ENCODE peak calls at places on chromosomes 4 and X, in eight cellular contexts. F is cardiac muscle cell, V is nephron progenitor cell, C is Calu3, G is AG10803, B is lower lobe of right lung, U is fibroblast of mammary gland, R is cardiac fibroblast. P is an unnamed sample.

GRCh38 chr4:84501721-84502267 is 2.7 kb upstream of the NKX6-1 start:
- DNase-seq in F (no peak), V (peak), C (no peak), G (no peak), B (no peak), U (no peak), R (no peak), P (no peak)

GRCh38 chr4:80237992-80238391 is 28.5 kb upstream of the FGF5 start:
- DNase-seq in F (peak), V (no peak), C (no peak), G (peak), B (no peak), U (peak), R (peak), P (no peak)

GRCh38 chrX:131821945-131822622 is 201.0 kb upstream of the STK26 start:
- DNase-seq in F (no peak), V (no peak), C (no peak), G (no peak), B (no peak), U (peak), R (no peak), P (no peak)

GRCh38 chrX:104565791-104566687 is at the start of gene IL1RAPL2:
- DNase-seq in F (peak), V (peak), C (peak), G (no peak), B (peak), U (peak), R (peak), P (peak)

GRCh38 chr4:78954048-78954666 is 14.9 kb upstream of the PAQR3 start:
- DNase-seq in F (peak), V (peak), C (peak), G (no peak), B (no peak), U (peak), R (no peak), P (no peak)

GRCh38 chr4:56261027-56261426 is 126.3 kb downstream of the AASDH start:
- DNase-seq in F (no peak), V (no peak), C (no peak), G (no peak), B (no peak), U (no peak), R (no peak), P (no peak)

GRCh38 chrX:119325456-119325855 is 73.7 kb upstream of the SLC25A43 start:
- DNase-seq in F (peak), V (no peak), C (no peak), G (peak), B (no peak), U (no peak), R (no peak), P (no peak)

GRCh38 chr4:98620087-98620784 is 38.2 kb downstream of the TSPAN5 start:
- DNase-seq in F (no peak), V (no peak), C (no peak), G (no peak), B (no peak), U (no peak), R (no peak), P (no peak)

GRCh38 chr4:186657766-186658165 is 65.9 kb downstream of the FAT1 start:
- DNase-seq in F (peak), V (no peak), C (no peak), G (no peak), B (no peak), U (peak), R (peak), P (no peak)

GRCh38 chr4:185677915-185678314 is 134.1 kb downstream of the SORBS2 start:
- DNase-seq in F (no peak), V (no peak), C (no peak), G (no peak), B (no peak), U (no peak), R (no peak), P (no peak)

GRCh38 chr4:3410401-3411135 is 31.2 kb upstream of the HGFAC start:
- DNase-seq in F (no peak), V (no peak), C (no peak), G (no peak), B (no peak), U (no peak), R (no peak), P (peak)

GRCh38 chr4:55031158-55031557 is 94.2 kb downstream of the KDR start:
- DNase-seq in F (no peak), V (no peak), C (no peak), G (no peak), B (no peak), U (no peak), R (no peak), P (no peak)

GRCh38 chr4:25308266-25308665 is 4.3 kb upstream of the ZCCHC4 start:
- DNase-seq in F (no peak), V (no peak), C (no peak), G (peak), B (no peak), U (no peak), R (no peak), P (no peak)

GRCh38 chrX:35016051-35016450 is 73.5 kb downstream of the FAM47B start:
- DNase-seq in F (no peak), V (no peak), C (no peak), G (no peak), B (no peak), U (no peak), R (no peak), P (no peak)

GRCh38 chr4:125401784-125402183 is 87.0 kb downstream of the FAT4 start:
- DNase-seq in F (no peak), V (no peak), C (no peak), G (no peak), B (no peak), U (no peak), R (no peak), P (no peak)

GRCh38 chr4:26459054-26459755 is 31.1 kb downstream of the CCKAR start:
- DNase-seq in F (peak), V (no peak), C (peak), G (peak), B (no peak), U (peak), R (peak), P (no peak)

GRCh38 chrX:10098235-10098819 is 58.4 kb upstream of the CLCN4 start:
- DNase-seq in F (no peak), V (no peak), C (no peak), G (peak), B (no peak), U (peak), R (no peak), P (no peak)

GRCh38 chr4:25433966-25434667 is 57.1 kb downstream of the ANAPC4 start:
- DNase-seq in F (no peak), V (no peak), C (no peak), G (no peak), B (no peak), U (no peak), R (no peak), P (no peak)

GRCh38 chrX:154541896-154542722 is 4.5 kb downstream of the G6PD start:
- DNase-seq in F (peak), V (no peak), C (peak), G (peak), B (peak), U (peak), R (peak), P (no peak)

GRCh38 chrX:2469196-2469685 is 31.5 kb downstream of the DHRSX start:
- DNase-seq in F (no peak), V (no peak), C (no peak), G (no peak), B (peak), U (no peak), R (no peak), P (peak)

GRCh38 chr4:137156054-137156453 is 376.2 kb downstream of the PCDH18 start:
- DNase-seq in F (peak), V (no peak), C (no peak), G (peak), B (no peak), U (peak), R (peak), P (no peak)

GRCh38 chr4:168411318-168412150 is 68.8 kb downstream of the DDX60L start:
- DNase-seq in F (peak), V (no peak), C (no peak), G (peak), B (no peak), U (peak), R (peak), P (no peak)

GRCh38 chr4:166493828-166494432 is 620.9 kb downstream of the TLL1 start:
- DNase-seq in F (no peak), V (no peak), C (no peak), G (peak), B (no peak), U (no peak), R (no peak), P (no peak)

GRCh38 chr4:75494563-75494962 is 19.6 kb downstream of the RCHY1 start:
- DNase-seq in F (peak), V (no peak), C (no peak), G (peak), B (no peak), U (peak), R (peak), P (no peak)

GRCh38 chr4:153402366-153402765 is 57.9 kb downstream of the MND1 start:
- DNase-seq in F (no peak), V (no peak), C (no peak), G (peak), B (no peak), U (no peak), R (no peak), P (no peak)

GRCh38 chr4:138952405-138952804 is 63.2 kb upstream of the NOCT start:
- DNase-seq in F (no peak), V (no peak), C (peak), G (peak), B (no peak), U (peak), R (no peak), P (no peak)

GRCh38 chr4:95693594-95693993 is 144.8 kb upstream of the UNC5C start:
- DNase-seq in F (peak), V (no peak), C (peak), G (no peak), B (no peak), U (peak), R (peak), P (no peak)

GRCh38 chr4:142913461-142914030 is 67.4 kb upstream of the INPP4B start:
- DNase-seq in F (no peak), V (no peak), C (no peak), G (peak), B (no peak), U (peak), R (no peak), P (no peak)

GRCh38 chrX:140709421-140709846 is at the start of gene LINC00632:
- DNase-seq in F (no peak), V (peak), C (no peak), G (no peak), B (no peak), U (no peak), R (no peak), P (no peak)

GRCh38 chr4:105896461-105896939 is 1.2 kb downstream of the NPNT start:
- DNase-seq in F (no peak), V (no peak), C (peak), G (no peak), B (no peak), U (no peak), R (no peak), P (no peak)

GRCh38 chr4:6686104-6686787 is 7.4 kb upstream of the S100P start:
- DNase-seq in F (no peak), V (no peak), C (no peak), G (no peak), B (no peak), U (no peak), R (no peak), P (no peak)

GRCh38 chr4:6692379-6692778 is 1.3 kb upstream of the S100P start:
- DNase-seq in F (no peak), V (no peak), C (no peak), G (no peak), B (no peak), U (no peak), R (no peak), P (no peak)

GRCh38 chr4:6689506-6689960 is 4.1 kb upstream of the S100P start:
- DNase-seq in F (no peak), V (no peak), C (peak), G (no peak), B (peak), U (no peak), R (no peak), P (no peak)

GRCh38 chr4:6687947-6688878 is 5.5 kb upstream of the S100P start:
- DNase-seq in F (no peak), V (no peak), C (peak), G (no peak), B (no peak), U (no peak), R (no peak), P (no peak)

GRCh38 chr4:6688879-6689505 is 4.7 kb upstream of the S100P start:
- DNase-seq in F (peak), V (no peak), C (peak), G (peak), B (no peak), U (peak), R (peak), P (peak)
- TF ChIP-seq CTCF in F (peak), V (no peak), C (no peak), G (peak), B (no peak), U (no peak), R (no peak), P (peak)

GRCh38 chr4:65580551-65580950 is 89.7 kb downstream of the EPHA5 start:
- DNase-seq in F (peak), V (no peak), C (no peak), G (no peak), B (no peak), U (peak), R (peak), P (no peak)
- TF ChIP-seq CTCF in F (peak), V (no peak), C (no peak), G (no peak), B (no peak), U (no peak), R (no peak), P (peak)

GRCh38 chr4:6627832-6628231 is 12.7 kb upstream of the MRFAP1 start:
- DNase-seq in F (no peak), V (no peak), C (no peak), G (no peak), B (no peak), U (no peak), R (no peak), P (peak)

GRCh38 chr4:6632125-6632524 is 8.4 kb upstream of the MRFAP1 start:
- DNase-seq in F (no peak), V (no peak), C (no peak), G (no peak), B (no peak), U (no peak), R (no peak), P (peak)

GRCh38 chr4:6639137-6639680 is 1.3 kb upstream of the MRFAP1 start:
- DNase-seq in F (no peak), V (no peak), C (no peak), G (no peak), B (no peak), U (no peak), R (no peak), P (peak)

GRCh38 chr4:6634746-6635145 is 5.7 kb upstream of the MRFAP1 start:
- DNase-seq in F (no peak), V (no peak), C (no peak), G (no peak), B (no peak), U (no peak), R (no peak), P (peak)

GRCh38 chr4:6633091-6633906 is 7.2 kb upstream of the MRFAP1 start:
- DNase-seq in F (peak), V (no peak), C (no peak), G (peak), B (no peak), U (peak), R (peak), P (peak)
- TF ChIP-seq CTCF in F (no peak), V (no peak), C (no peak), G (no peak), B (no peak), U (no peak), R (no peak), P (no peak)

DNA sequence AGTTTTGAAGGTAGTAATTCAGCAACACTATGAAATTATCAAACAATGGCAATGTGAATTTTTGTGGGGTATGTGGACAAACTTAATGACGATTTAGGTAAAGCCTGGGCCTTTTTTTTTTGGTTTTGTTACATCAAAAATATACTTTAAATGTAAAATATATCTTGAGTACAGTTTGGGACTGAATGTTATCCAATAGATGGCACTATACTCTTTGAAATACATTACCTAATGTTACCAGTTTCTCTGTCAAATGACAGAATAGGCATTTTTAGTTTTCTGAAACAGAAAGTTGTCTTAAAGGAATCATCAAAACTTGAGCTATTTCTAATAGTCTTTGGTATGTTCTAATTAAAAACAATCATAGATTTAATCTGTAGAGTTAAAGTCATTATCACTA is 1651.9 kb downstream of the C4orf33 start:
- DNase-seq in F (peak), V (no peak), C (no peak), G (no peak), B (no peak), U (peak), R (peak), P (no peak)
- TF ChIP-seq CTCF in F (no peak), V (peak), C (no peak), G (no peak), B (no peak), U (peak), R (peak), P (peak)

GRCh38 chr4:87009095-87009648 is 74.4 kb downstream of the AFF1 start:
- DNase-seq in F (no peak), V (no peak), C (no peak), G (no peak), B (no peak), U (no peak), R (no peak), P (no peak)

GRCh38 chr4:87007345-87008181 is 72.8 kb downstream of the AFF1 start:
- DNase-seq in F (peak), V (peak), C (peak), G (no peak), B (peak), U (peak), R (peak), P (no peak)

GRCh38 chr4:87005369-87005689 is 70.5 kb downstream of the AFF1 start:
- DNase-seq in F (no peak), V (no peak), C (no peak), G (peak), B (no peak), U (no peak), R (no peak), P (no peak)

GRCh38 chr4:87005690-87006461 is 71.1 kb downstream of the AFF1 start:
- DNase-seq in F (no peak), V (no peak), C (no peak), G (peak), B (no peak), U (no peak), R (no peak), P (no peak)

DNA sequence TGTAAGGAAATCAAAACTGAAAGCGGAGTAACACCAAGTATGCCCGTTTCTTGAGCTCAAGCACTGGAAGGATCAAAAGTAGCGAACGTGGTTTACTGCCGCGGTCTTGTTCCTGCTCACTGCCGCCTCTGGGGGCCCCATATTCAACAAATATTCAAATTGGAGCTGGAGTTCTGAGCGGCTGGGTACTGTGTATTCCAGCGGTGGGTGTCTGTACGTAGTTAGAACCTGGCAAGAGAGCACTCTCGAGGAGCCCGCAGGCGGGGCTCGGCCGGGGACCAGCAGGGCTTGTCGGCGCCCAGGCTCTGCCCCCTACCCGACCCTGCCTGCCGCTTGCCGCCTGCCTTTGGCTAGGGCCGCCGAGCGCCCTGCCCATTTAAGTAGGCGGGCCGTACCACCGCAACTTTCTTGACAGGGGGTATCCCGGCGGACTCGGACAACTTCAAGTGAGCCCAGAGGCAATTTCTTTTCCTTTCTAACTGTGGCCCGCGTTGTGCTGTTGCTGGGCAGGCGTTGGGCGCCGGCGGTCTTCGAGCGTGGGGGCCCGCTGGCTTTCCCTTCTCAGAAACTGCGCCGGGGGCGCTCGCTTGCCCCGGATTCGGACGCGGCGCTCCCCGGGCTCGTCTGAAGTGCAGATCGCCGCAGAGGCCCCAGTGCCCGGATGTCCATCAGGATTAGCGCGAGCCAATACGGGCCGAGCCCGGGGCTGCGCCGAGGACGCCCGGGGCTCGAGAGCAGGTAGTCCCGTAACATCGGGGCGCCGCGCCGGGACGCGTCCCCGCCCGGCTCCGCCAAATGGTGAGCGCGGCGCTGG is 71.9 kb downstream of the AFF1 start:
- DNase-seq in F (peak), V (peak), C (peak), G (peak), B (peak), U (peak), R (peak), P (peak)
- TF ChIP-seq CTCF in F (peak), V (peak), C (no peak), G (peak), B (peak), U (peak), R (peak), P (peak)

GRCh38 chrX:148741441-148741840 is 241.0 kb downstream of the AFF2 start:
- DNase-seq in F (peak), V (no peak), C (no peak), G (no peak), B (no peak), U (no peak), R (peak), P (no peak)
- TF ChIP-seq CTCF in F (no peak), V (no peak), C (no peak), G (no peak), B (no peak), U (no peak), R (no peak), P (no peak)

GRCh38 chr4:89482248-89482647 is 174.6 kb upstream of the GPRIN3 start:
- DNase-seq in F (peak), V (no peak), C (peak), G (peak), B (no peak), U (peak), R (peak), P (no peak)
- TF ChIP-seq CTCF in F (peak), V (no peak), C (no peak), G (no peak), B (no peak), U (peak), R (peak), P (peak)

GRCh38 chrX:71622347-71623104 is 4.2 kb upstream of the CXCR3 start:
- DNase-seq in F (peak), V (peak), C (peak), G (peak), B (peak), U (peak), R (peak), P (no peak)
- TF ChIP-seq CTCF in F (peak), V (no peak), C (no peak), G (peak), B (peak), U (no peak), R (peak), P (peak)

GRCh38 chrX:97330150-97330549 is 446.4 kb downstream of the RPA4 start:
- DNase-seq in F (no peak), V (no peak), C (no peak), G (no peak), B (no peak), U (no peak), R (no peak), P (no peak)

GRCh38 chrX:97328853-97329252 is 445.1 kb downstream of the RPA4 start:
- DNase-seq in F (no peak), V (no peak), C (no peak), G (no peak), B (no peak), U (no peak), R (no peak), P (no peak)

GRCh38 chrX:97322401-97322800 is 438.7 kb downstream of the RPA4 start:
- DNase-seq in F (no peak), V (no peak), C (no peak), G (no peak), B (no peak), U (no peak), R (no peak), P (no peak)

GRCh38 chrX:97326456-97326855 is 442.7 kb downstream of the RPA4 start:
- DNase-seq in F (no peak), V (no peak), C (no peak), G (no peak), B (no peak), U (no peak), R (no peak), P (no peak)
- TF ChIP-seq CTCF in F (no peak), V (no peak), C (no peak), G (no peak), B (no peak), U (no peak), R (no peak), P (no peak)

P was measured in chondrocyte.